ENCODE peak calls at places on chromosomes 5 and 9, in ten cellular contexts. T, P, H, E, O, N, U, G, X and J are unnamed samples.

GRCh38 chr5:171388816-171389168 is 1.1 kb downstream of the NPM1 start:
- DNase-seq in T (no peak), P (no peak), H (no peak), E (no peak), O (no peak), N (no peak), U (peak), G (no peak), X (no peak), J (peak)

GRCh38 chr5:132389453-132390286 is 20.2 kb downstream of the SLC22A5 start:
- DNase-seq in T (no peak), P (peak), H (no peak), E (peak), O (no peak), N (peak), U (no peak), G (peak), X (no peak), J (peak)

GRCh38 chr9:131799177-131799823 is 59.4 kb upstream of the RAPGEF1 start:
- DNase-seq in T (peak), P (peak), H (peak), E (peak), O (peak), N (peak), U (peak), G (no peak), X (peak), J (peak)

GRCh38 chr5:107217721-107218130 is 453.0 kb downstream of the EFNA5 start:
- DNase-seq in T (peak), P (peak), H (peak), E (no peak), O (no peak), N (no peak), U (no peak), G (no peak), X (peak), J (no peak)

GRCh38 chr5:12016149-12016740 is 112.0 kb upstream of the CTNND2 start:
- DNase-seq in T (no peak), P (no peak), H (no peak), E (peak), O (no peak), N (peak), U (no peak), G (no peak), X (no peak), J (no peak)

GRCh38 chr9:129776566-129776937 is 23.7 kb upstream of the PTGES start:
- DNase-seq in T (no peak), P (no peak), H (no peak), E (no peak), O (no peak), N (no peak), U (no peak), G (no peak), X (no peak), J (no peak)

GRCh38 chr5:168438349-168438748 is 47.9 kb upstream of the RARS1 start:
- DNase-seq in T (no peak), P (peak), H (no peak), E (no peak), O (no peak), N (no peak), U (no peak), G (no peak), X (no peak), J (no peak)

GRCh38 chr5:66129184-66129583 is 14.9 kb upstream of the SREK1 start:
- DNase-seq in T (no peak), P (no peak), H (no peak), E (no peak), O (no peak), N (no peak), U (no peak), G (no peak), X (no peak), J (no peak)

GRCh38 chr9:71638627-71639026 is 129.7 kb downstream of the CEMIP2 start:
- DNase-seq in T (no peak), P (no peak), H (no peak), E (no peak), O (no peak), N (no peak), U (no peak), G (no peak), X (peak), J (no peak)

GRCh38 chr9:108569624-108570023 is 286.2 kb downstream of the ACTL7B start:
- DNase-seq in T (no peak), P (peak), H (no peak), E (peak), O (no peak), N (peak), U (no peak), G (no peak), X (no peak), J (no peak)

GRCh38 chr9:38026840-38027527 is 42.0 kb downstream of the SHB start:
- DNase-seq in T (no peak), P (peak), H (no peak), E (no peak), O (no peak), N (no peak), U (no peak), G (no peak), X (no peak), J (no peak)

GRCh38 chr9:19286634-19287188 is 56.2 kb downstream of the DENND4C start:
- DNase-seq in T (no peak), P (peak), H (peak), E (no peak), O (no peak), N (peak), U (no peak), G (no peak), X (no peak), J (no peak)

GRCh38 chr5:32170303-32171170 is 3.6 kb downstream of the GOLPH3 start:
- DNase-seq in T (no peak), P (peak), H (no peak), E (no peak), O (no peak), N (peak), U (no peak), G (peak), X (no peak), J (no peak)

GRCh38 chr9:95406114-95406513 is 88.6 kb upstream of the FANCC start:
- DNase-seq in T (no peak), P (peak), H (no peak), E (peak), O (no peak), N (no peak), U (no peak), G (no peak), X (no peak), J (no peak)

GRCh38 chr9:93898026-93898425 is 57.1 kb downstream of the BARX1 start:
- DNase-seq in T (no peak), P (no peak), H (no peak), E (no peak), O (no peak), N (no peak), U (no peak), G (no peak), X (no peak), J (no peak)

DNA sequence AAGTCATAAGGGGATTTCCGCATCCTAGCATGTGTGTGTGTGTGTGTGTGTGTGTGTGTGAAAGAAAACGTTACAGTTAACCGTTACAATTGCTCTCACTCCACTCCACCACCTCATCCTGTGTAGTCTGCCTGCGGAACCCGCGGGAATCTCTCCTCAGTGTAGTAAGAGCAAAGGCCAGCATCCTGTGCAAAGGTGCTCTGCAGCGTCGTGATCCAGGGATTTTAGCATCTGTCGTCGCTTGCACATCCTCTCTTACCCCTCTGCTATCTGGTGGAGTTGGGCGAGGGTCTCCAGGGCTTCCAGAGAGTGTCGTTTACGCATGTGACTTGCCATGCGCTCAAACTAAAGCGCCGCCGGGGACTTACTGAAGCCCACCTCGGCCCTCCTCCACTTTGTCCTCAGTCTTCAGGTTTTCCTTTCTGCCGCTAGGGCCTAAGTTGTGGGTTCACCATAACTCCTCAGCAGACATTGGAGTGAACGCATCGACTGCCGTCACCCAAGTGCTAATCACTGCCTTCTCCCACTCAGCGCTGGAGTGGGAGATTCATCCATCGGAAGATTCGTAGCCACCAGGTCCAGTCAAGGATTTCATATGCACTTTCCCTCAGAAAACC is 3.9 kb downstream of the CDKN2B start:
- DNase-seq in T (no peak), P (no peak), H (no peak), E (no peak), O (no peak), N (peak), U (no peak), G (no peak), X (no peak), J (peak)
- TF ChIP-seq CTCF in T (no peak), P (peak), H (no peak), E (no peak), O (no peak), N (peak), U (no peak), G (peak), X (no peak), J (no peak)

GRCh38 chr5:159527546-159527945 is 197.3 kb upstream of the IL12B start:
- DNase-seq in T (no peak), P (no peak), H (no peak), E (no peak), O (no peak), N (no peak), U (no peak), G (no peak), X (no peak), J (no peak)

GRCh38 chr5:159536626-159537025 is 206.3 kb upstream of the IL12B start:
- DNase-seq in T (no peak), P (no peak), H (no peak), E (no peak), O (no peak), N (no peak), U (no peak), G (no peak), X (no peak), J (no peak)

GRCh38 chr5:159533197-159533596 is 202.9 kb upstream of the IL12B start:
- DNase-seq in T (no peak), P (peak), H (no peak), E (peak), O (no peak), N (peak), U (no peak), G (peak), X (no peak), J (no peak)

GRCh38 chr5:159536166-159536565 is 205.9 kb upstream of the IL12B start:
- DNase-seq in T (no peak), P (no peak), H (no peak), E (no peak), O (no peak), N (no peak), U (no peak), G (no peak), X (no peak), J (no peak)

DNA sequence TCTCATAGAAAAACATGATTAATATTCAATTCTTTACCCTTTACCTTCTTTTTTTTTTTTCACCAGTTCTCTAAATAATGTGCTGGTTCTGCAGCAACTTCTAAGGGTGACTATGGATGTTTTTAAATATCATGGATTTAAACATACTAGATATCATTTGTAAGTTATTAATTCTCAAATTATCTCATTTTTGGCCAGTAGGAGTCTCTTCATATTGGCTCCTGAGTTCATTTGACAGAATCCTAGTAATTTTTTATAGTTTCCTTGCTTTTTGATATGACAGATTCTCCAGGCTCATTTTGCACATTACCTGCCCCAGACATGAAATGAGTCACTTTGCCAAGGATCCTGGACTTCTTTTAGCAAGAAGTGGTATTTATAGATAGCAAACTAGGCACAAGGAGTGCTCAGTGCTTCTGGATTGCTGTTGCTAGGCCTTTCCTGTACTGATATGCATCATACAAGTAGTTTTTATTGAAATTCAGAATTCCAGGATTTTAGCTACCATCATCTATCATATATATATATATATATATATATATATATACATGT is 201.3 kb upstream of the IL12B start:
- DNase-seq in T (no peak), P (no peak), H (no peak), E (no peak), O (no peak), N (no peak), U (no peak), G (no peak), X (no peak), J (no peak)
- TF ChIP-seq CTCF in T (no peak), P (no peak), H (no peak), E (no peak), O (no peak), N (peak), U (no peak), G (peak), X (no peak), J (no peak)

DNA sequence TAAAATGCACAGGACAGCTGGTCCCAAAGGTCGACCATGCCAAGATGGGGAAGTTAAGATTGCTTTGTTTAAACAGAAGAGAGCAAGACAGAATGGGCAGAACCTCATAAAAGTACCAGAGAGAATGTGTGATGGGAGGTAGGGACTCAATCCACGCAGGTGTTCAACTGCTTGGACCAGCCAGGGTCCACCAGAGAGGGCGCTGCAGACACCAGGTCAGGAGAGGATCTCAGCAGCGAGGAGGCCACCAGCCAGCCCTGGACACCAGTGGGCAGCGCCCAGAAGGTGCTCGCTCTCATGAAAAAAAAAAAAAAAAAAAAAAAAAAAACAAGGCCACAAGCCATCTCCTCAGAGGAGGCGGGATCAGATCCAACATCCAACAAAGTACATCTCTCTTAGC is 81.8 kb downstream of the SHC3 start:
- DNase-seq in T (no peak), P (no peak), H (no peak), E (no peak), O (no peak), N (no peak), U (no peak), G (no peak), X (no peak), J (no peak)
- TF ChIP-seq CTCF in T (no peak), P (no peak), H (no peak), E (peak), O (no peak), N (peak), U (no peak), G (no peak), X (no peak), J (no peak)

GRCh38 chr9:6910032-6910431 is 152.3 kb downstream of the KDM4C start:
- DNase-seq in T (no peak), P (peak), H (no peak), E (no peak), O (peak), N (peak), U (no peak), G (no peak), X (no peak), J (no peak)
- TF ChIP-seq CTCF in T (peak), P (no peak), H (peak), E (peak), O (peak), N (peak), U (no peak), G (peak), X (peak), J (peak)

GRCh38 chr5:27234916-27235315 is 196.5 kb upstream of the CDH9 start:
- DNase-seq in T (no peak), P (no peak), H (no peak), E (no peak), O (no peak), N (no peak), U (no peak), G (no peak), X (no peak), J (no peak)

GRCh38 chr5:27242258-27242626 is 203.9 kb upstream of the CDH9 start:
- DNase-seq in T (no peak), P (peak), H (no peak), E (no peak), O (no peak), N (no peak), U (no peak), G (no peak), X (no peak), J (no peak)

GRCh38 chr5:27241564-27242257 is 203.3 kb upstream of the CDH9 start:
- DNase-seq in T (no peak), P (peak), H (no peak), E (peak), O (no peak), N (peak), U (no peak), G (peak), X (no peak), J (no peak)

DNA sequence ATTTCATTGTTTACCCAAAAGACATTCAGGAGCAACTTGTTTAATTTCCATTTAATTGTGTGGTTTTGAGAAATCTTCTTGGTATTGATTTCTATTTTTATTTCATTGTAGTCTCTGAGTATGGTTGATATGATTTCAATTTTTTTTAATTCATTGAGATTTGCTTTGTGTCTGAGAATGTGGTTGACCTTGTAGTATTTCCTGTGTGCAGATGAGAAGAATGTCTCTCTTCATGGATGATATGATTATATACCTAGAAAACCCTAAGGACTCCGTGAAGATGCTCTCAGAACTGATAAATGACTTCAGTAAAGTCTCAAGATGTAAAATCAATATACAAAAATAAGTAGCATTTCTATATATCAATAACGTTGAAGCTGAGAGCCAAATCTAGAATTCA is 202.4 kb upstream of the CDH9 start:
- DNase-seq in T (no peak), P (peak), H (no peak), E (no peak), O (no peak), N (no peak), U (no peak), G (no peak), X (no peak), J (no peak)
- TF ChIP-seq CTCF in T (no peak), P (no peak), H (no peak), E (no peak), O (no peak), N (no peak), U (no peak), G (no peak), X (no peak), J (no peak)

DNA sequence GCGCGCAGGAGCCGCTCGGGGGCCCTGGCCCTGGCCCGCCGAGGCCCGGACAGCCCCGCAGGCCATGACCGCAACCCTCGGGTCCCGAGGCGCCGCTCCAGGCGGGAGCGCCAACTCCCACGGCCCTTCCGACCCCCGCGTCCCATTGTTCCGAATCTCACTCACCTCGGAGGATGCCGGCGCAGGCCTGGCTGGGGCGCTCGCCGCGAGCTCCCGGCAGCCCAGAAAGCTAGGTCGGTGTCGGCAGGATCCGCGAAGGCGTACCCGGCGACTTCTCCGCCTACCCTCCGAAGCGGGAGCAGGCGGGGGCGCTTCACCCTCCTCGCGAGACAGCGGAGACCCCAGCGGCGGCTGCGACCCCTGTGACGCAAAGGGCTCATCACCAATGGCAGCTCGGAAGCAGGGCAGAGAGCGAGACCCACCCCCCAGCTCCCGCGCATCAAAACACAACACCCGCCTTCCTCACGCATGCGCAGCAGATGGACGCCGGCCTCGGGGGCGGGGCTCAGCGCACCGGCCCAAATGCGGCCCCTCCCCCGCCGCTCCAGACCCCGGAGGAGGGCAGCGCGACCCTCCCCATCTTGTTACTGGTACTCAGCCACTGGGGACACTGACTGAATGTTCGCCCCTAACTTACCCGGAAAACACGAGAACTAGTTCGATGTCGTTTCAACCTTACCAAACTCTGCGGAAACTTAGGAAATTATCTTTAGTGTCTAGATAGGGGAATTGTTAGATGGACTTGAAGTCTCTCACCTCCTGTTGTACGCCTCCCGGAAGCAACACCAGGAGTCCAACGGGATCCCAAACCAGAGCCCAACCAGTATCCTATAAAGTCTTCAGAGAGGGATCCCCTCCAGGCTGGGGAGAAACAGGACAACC is 1.3 kb upstream of the SMIM27 start:
- DNase-seq in T (peak), P (peak), H (peak), E (peak), O (peak), N (peak), U (peak), G (peak), X (peak), J (peak)
- TF ChIP-seq CTCF in T (no peak), P (no peak), H (no peak), E (peak), O (no peak), N (peak), U (no peak), G (peak), X (no peak), J (no peak)